ENCODE peak calls at places on chromosomes 12 and 14, in six cellular contexts. U, X, V, E, P and Y are unnamed samples.

GRCh38 chr14:36591482-36591881 is 9.1 kb upstream of the NKX2-8 start:
- DNase-seq in P (no peak), V (no peak), X (no peak), E (no peak), U (no peak), Y (no peak)

GRCh38 chr14:76245097-76245496 is 93.4 kb downstream of the GPATCH2L start:
- DNase-seq in V (no peak), E (no peak), U (no peak), X (no peak), P (no peak), Y (no peak)

GRCh38 chr12:26150737-26151450 is 26.1 kb upstream of the BHLHE41 start:
- DNase-seq in X (no peak), E (no peak), P (no peak), V (no peak), U (peak; percentile 55), Y (no peak)

GRCh38 chr12:13668880-13669279 is 312.5 kb downstream of the GRIN2B start:
- DNase-seq in U (no peak), P (no peak), V (no peak), X (no peak), E (no peak), Y (no peak)

GRCh38 chr14:36619853-36620252 is 37.4 kb upstream of the NKX2-8 start:
- DNase-seq in V (no peak), P (no peak), U (no peak), X (no peak), E (no peak), Y (no peak)

GRCh38 chr12:89390802-89391673 is 38.7 kb upstream of the DUSP6 start:
- DNase-seq in P (no peak), X (peak; percentile 40), U (peak; percentile 82), V (peak; percentile 34), E (peak; percentile 98), Y (no peak)

GRCh38 chr12:93111791-93112208 is 182.7 kb upstream of the EEA1 start:
- DNase-seq in E (no peak), X (no peak), P (no peak), V (no peak), U (no peak), Y (no peak)

GRCh38 chr12:26770239-26771070 is 62.5 kb downstream of the ITPR2 start:
- DNase-seq in E (no peak), X (no peak), U (no peak), P (no peak), V (no peak), Y (no peak)

GRCh38 chr14:104693482-104694431 is 4.3 kb downstream of the INF2 start:
- DNase-seq in E (no peak), U (no peak), V (peak; percentile 84), P (no peak), X (no peak), Y (no peak)

GRCh38 chr14:64673748-64674147 is 30.5 kb upstream of the PLEKHG3 start:
- DNase-seq in U (no peak), E (peak; percentile 94), P (peak; percentile 73), X (no peak), V (no peak), Y (no peak)